ENCODE peak calls at places on chromosomes 6 and 20, in four cellular contexts. One of them, this sample, is unnamed. For H3K4me1, the result is how much of the 10 kb centered on the place peaks cover.

GRCh38 chr6:108904731-108905130 is 56.5 kb downstream of the ARMC2 start:
- DNase-seq in H1: no peak
- DNase-seq in IMR-90: no peak
- DNase-seq in mesendoderm: no peak
- DNase-seq in this sample: no peak

GRCh38 chr6:20751293-20751946 is 217.2 kb downstream of the CDKAL1 start:
- DNase-seq in H1: no peak
- DNase-seq in mesendoderm: no peak
- DNase-seq in IMR-90: peak
- DNase-seq in this sample: no peak

GRCh38 chr6:118783931-118784528 is 109.9 kb upstream of the ASF1A start:
- DNase-seq in H1: no peak
- DNase-seq in IMR-90: peak
- DNase-seq in mesendoderm: no peak
- DNase-seq in this sample: no peak

GRCh38 chr20:49925901-49926454 is 10.2 kb upstream of the RNF114 start:
- DNase-seq in IMR-90: no peak
- DNase-seq in mesendoderm: no peak
- DNase-seq in H1: no peak
- DNase-seq in this sample: no peak

GRCh38 chr6:55047433-55048044 is 126.8 kb upstream of the HCRTR2 start:
- DNase-seq in IMR-90: peak
- DNase-seq in mesendoderm: no peak
- DNase-seq in H1: no peak
- DNase-seq in this sample: no peak

GRCh38 chr20:43849496-43850197 is 65.0 kb upstream of the TOX2 start:
- DNase-seq in H1: no peak
- DNase-seq in mesendoderm: no peak
- DNase-seq in IMR-90: peak
- DNase-seq in this sample: no peak

GRCh38 chr6:18262812-18263560 is 1.3 kb downstream of the DEK start:
- DNase-seq in H1: no peak
- DNase-seq in IMR-90: peak
- DNase-seq in mesendoderm: peak
- DNase-seq in this sample: no peak

GRCh38 chr6:159933077-159933476 is 35.8 kb upstream of the IGF2R start:
- DNase-seq in mesendoderm: no peak
- DNase-seq in H1: no peak
- DNase-seq in IMR-90: peak
- DNase-seq in this sample: no peak

GRCh38 chr6:149897855-149898744 is at the start of gene RAET1E:
- DNase-seq in H1: no peak
- DNase-seq in IMR-90: no peak
- DNase-seq in mesendoderm: peak
- DNase-seq in this sample: no peak

GRCh38 chr20:57211949-57212889 is 54.2 kb downstream of the BMP7 start:
- DNase-seq in mesendoderm: peak
- DNase-seq in H1: peak
- DNase-seq in IMR-90: peak
- DNase-seq in this sample: peak

GRCh38 chr20:25668446-25668845 is 28.2 kb downstream of the ZNF337 start:
- DNase-seq in IMR-90: no peak
- DNase-seq in mesendoderm: no peak
- DNase-seq in H1: no peak
- DNase-seq in this sample: no peak

GRCh38 chr6:30325873-30326445 is 768 bp upstream of the TRIM39 start:
- DNase-seq in mesendoderm: peak
- DNase-seq in IMR-90: no peak
- DNase-seq in H1: peak
- DNase-seq in this sample: peak

DNA sequence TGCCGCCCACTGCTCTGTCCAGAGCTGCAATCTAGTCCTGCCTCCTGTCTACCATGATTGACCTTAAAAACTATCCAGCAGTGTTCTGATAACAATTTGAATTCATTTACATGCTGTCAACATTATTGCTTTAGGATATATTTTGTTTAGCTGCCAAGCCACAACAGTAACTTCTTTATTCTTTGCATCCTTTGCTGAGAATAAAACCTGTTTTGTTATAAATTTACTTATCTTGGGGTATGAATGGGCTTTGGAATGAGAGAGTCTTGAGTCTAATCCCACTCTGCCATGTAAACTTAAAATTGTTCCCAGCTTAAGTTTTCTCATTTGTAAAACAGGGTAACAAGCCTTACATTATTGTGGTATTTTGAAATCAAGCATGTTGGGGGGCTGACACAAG is 116.4 kb downstream of the FLRT3 start:
- DNase-seq in IMR-90: no peak
- DNase-seq in mesendoderm: no peak
- DNase-seq in H1: no peak
- DNase-seq in this sample: no peak
- H4K5ac ChIP-seq in IMR-90: no peak
- H4K5ac ChIP-seq in mesendoderm: no peak
- H4K5ac ChIP-seq in H1: no peak
- H4K5ac ChIP-seq in this sample: no peak

GRCh38 chr6:157982297-157982579 is 575 bp downstream of the SYNJ2 start:
- DNase-seq in H1: peak
- DNase-seq in IMR-90: no peak
- DNase-seq in mesendoderm: peak
- DNase-seq in this sample: peak
- H3K4me1 ChIP-seq in H1: under half
- H3K4me1 ChIP-seq in IMR-90: under half
- H3K4me1 ChIP-seq in mesendoderm: under half
- H3K4me1 ChIP-seq in this sample: under half

GRCh38 chr6:153523390-153523789 is 392.3 kb upstream of the RGS17 start:
- DNase-seq in H1: no peak
- DNase-seq in mesendoderm: no peak
- DNase-seq in IMR-90: no peak
- DNase-seq in this sample: no peak
- H4K5ac ChIP-seq in H1: no peak
- H4K5ac ChIP-seq in mesendoderm: no peak
- H4K5ac ChIP-seq in IMR-90: no peak
- H4K5ac ChIP-seq in this sample: no peak

GRCh38 chr20:1958426-1958825 is 35.4 kb downstream of the PDYN start:
- DNase-seq in H1: no peak
- DNase-seq in mesendoderm: no peak
- DNase-seq in IMR-90: no peak
- DNase-seq in this sample: no peak

GRCh38 chr20:1953616-1954015 is 40.2 kb downstream of the PDYN start:
- DNase-seq in IMR-90: no peak
- DNase-seq in mesendoderm: no peak
- DNase-seq in H1: no peak
- DNase-seq in this sample: no peak

GRCh38 chr20:1951436-1952115 is 42.3 kb downstream of the PDYN start:
- DNase-seq in IMR-90: no peak
- DNase-seq in mesendoderm: no peak
- DNase-seq in H1: no peak
- DNase-seq in this sample: no peak

GRCh38 chr20:1952737-1953530 is 40.9 kb downstream of the PDYN start:
- DNase-seq in IMR-90: no peak
- DNase-seq in mesendoderm: no peak
- DNase-seq in H1: no peak
- DNase-seq in this sample: no peak

DNA sequence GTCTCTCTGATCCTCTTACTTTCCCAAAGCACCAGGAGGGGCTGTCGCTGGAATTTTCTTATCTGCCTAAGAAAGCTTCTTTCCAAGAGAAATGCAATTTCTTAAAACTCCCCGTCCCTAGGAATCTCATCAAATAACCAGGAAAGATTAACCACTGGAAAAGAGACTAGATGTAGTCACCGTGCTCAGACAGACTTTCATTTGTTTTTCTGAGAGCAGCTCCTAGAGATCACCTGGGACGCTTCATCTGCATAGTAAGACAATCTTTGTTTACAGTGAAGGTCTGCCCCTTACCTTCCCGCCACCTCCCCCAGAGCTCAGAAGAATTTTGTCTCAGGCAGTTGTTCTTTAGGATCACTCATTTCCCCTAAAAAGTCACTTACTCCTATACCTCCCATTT is 38.6 kb downstream of the PDYN start:
- DNase-seq in H1: no peak
- DNase-seq in IMR-90: no peak
- DNase-seq in mesendoderm: peak
- DNase-seq in this sample: no peak
- H3K4me1 ChIP-seq in H1: under half
- H3K4me1 ChIP-seq in IMR-90: under half
- H3K4me1 ChIP-seq in mesendoderm: under half
- H3K4me1 ChIP-seq in this sample: under half

DNA sequence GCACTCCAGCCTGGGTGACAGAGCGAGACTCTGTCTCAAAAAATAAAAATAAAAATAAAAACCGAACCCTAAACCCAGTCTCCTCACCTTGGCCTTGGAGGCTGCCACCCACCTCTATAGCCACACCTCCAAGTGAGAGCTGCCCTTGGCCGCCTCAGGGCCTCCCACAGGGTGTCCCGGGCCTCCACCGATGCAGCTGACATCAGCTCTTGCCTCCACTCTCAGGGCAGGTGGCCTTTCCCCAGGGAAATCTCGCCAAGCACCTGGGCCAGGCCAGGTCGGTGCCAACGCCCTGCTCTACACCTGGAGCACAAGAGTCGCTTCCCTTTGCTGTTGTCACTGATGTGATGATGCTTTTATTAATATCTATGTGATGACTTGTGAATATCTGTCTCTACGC is 8.9 kb upstream of the MYL9 start:
- DNase-seq in H1: no peak
- DNase-seq in IMR-90: no peak
- DNase-seq in mesendoderm: no peak
- DNase-seq in this sample: no peak
- H4K5ac ChIP-seq in H1: no peak
- H4K5ac ChIP-seq in IMR-90: no peak
- H4K5ac ChIP-seq in mesendoderm: no peak
- H4K5ac ChIP-seq in this sample: no peak

GRCh38 chr20:40493071-40493470 is 196.0 kb downstream of the MAFB start:
- DNase-seq in mesendoderm: no peak
- DNase-seq in IMR-90: peak
- DNase-seq in H1: no peak
- DNase-seq in this sample: no peak
- H3K4me1 ChIP-seq in mesendoderm: under half
- H3K4me1 ChIP-seq in IMR-90: under half
- H3K4me1 ChIP-seq in H1: under half
- H3K4me1 ChIP-seq in this sample: under half

DNA sequence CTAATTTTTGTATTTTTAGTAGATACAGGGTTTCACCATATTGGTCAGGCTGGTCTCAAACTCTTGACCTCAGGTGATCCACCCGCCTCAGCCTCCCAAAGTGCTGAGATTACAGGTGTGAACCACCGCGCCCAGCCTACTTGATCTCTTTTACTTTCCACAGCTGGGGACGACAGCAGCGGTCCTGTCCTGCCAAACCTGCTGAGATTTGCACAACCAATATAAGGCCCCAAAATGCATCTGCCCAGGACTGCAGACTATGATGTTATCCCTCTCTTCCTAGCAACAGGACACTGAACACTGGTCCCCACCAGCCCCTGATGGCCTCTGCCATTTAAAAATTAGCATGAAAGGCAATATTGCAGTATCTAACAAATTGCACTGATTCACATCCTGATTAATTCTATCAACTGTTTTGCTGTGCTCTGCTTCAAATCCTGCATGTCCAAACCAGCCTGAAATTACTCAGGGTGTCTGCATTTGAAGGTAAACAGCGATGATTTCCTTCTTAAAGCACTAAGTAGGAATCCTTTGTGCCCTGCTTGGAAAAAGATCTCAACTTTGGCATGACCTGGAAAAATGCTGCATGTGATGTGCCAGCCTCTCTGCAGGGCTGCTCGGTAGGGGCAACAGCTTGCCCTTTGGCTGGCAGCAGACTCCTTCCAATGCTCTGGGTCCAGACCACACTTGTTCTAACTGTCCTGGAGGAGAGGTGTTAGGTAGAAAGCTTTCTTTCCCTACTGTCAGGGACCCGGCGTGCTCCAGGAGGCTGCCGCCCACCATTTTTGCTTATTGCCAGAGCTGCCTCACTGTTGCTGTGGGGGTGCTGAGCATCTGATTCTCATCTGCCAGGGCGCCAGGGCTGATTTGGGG is 27.4 kb upstream of the PXDC1 start:
- DNase-seq in mesendoderm: no peak
- DNase-seq in IMR-90: no peak
- DNase-seq in H1: no peak
- DNase-seq in this sample: no peak
- H4K5ac ChIP-seq in mesendoderm: no peak
- H4K5ac ChIP-seq in IMR-90: no peak
- H4K5ac ChIP-seq in H1: no peak
- H4K5ac ChIP-seq in this sample: no peak

GRCh38 chr20:59182401-59183044 is 18.9 kb downstream of the ZNF831 start:
- DNase-seq in H1: no peak
- DNase-seq in IMR-90: no peak
- DNase-seq in mesendoderm: no peak
- DNase-seq in this sample: no peak

GRCh38 chr20:59181936-59182335 is 18.3 kb downstream of the ZNF831 start:
- DNase-seq in IMR-90: no peak
- DNase-seq in mesendoderm: no peak
- DNase-seq in H1: no peak
- DNase-seq in this sample: no peak

GRCh38 chr20:59183751-59184150 is 20.1 kb downstream of the ZNF831 start:
- DNase-seq in H1: no peak
- DNase-seq in mesendoderm: no peak
- DNase-seq in IMR-90: no peak
- DNase-seq in this sample: no peak

GRCh38 chr20:59185809-59186208 is 22.2 kb downstream of the ZNF831 start:
- DNase-seq in H1: no peak
- DNase-seq in IMR-90: no peak
- DNase-seq in mesendoderm: no peak
- DNase-seq in this sample: no peak

GRCh38 chr20:59184880-59185447 is 21.3 kb downstream of the ZNF831 start:
- DNase-seq in H1: no peak
- DNase-seq in IMR-90: no peak
- DNase-seq in mesendoderm: no peak
- DNase-seq in this sample: no peak
- H3K4me1 ChIP-seq in H1: under half
- H3K4me1 ChIP-seq in IMR-90: under half
- H3K4me1 ChIP-seq in mesendoderm: under half
- H3K4me1 ChIP-seq in this sample: under half

GRCh38 chr20:8129211-8129986 is 2.7 kb upstream of the PLCB1 start:
- DNase-seq in mesendoderm: peak
- DNase-seq in H1: no peak
- DNase-seq in IMR-90: peak
- DNase-seq in this sample: no peak
- H4K5ac ChIP-seq in mesendoderm: no peak
- H4K5ac ChIP-seq in H1: no peak
- H4K5ac ChIP-seq in IMR-90: no peak
- H4K5ac ChIP-seq in this sample: no peak

GRCh38 chr20:52004720-52005119 is 186.9 kb downstream of the ZFP64 start:
- DNase-seq in H1: no peak
- DNase-seq in IMR-90: peak
- DNase-seq in mesendoderm: no peak
- DNase-seq in this sample: no peak

GRCh38 chr20:52003976-52004375 is 187.6 kb downstream of the ZFP64 start:
- DNase-seq in mesendoderm: no peak
- DNase-seq in IMR-90: no peak
- DNase-seq in H1: no peak
- DNase-seq in this sample: no peak

GRCh38 chr20:52003415-52003814 is 188.2 kb downstream of the ZFP64 start:
- DNase-seq in IMR-90: no peak
- DNase-seq in mesendoderm: no peak
- DNase-seq in H1: no peak
- DNase-seq in this sample: no peak

GRCh38 chr20:52001999-52002666 is 189.4 kb downstream of the ZFP64 start:
- DNase-seq in mesendoderm: peak
- DNase-seq in IMR-90: peak
- DNase-seq in H1: no peak
- DNase-seq in this sample: no peak
- H3K4me1 ChIP-seq in mesendoderm: under half
- H3K4me1 ChIP-seq in IMR-90: under half
- H3K4me1 ChIP-seq in H1: under half
- H3K4me1 ChIP-seq in this sample: under half